ENCODE peak calls at places on chromosomes 2 and 18, in nine cellular contexts. O is endothelial cell of umbilical vein, R is esophagus squamous epithelium, V is upper lobe of left lung, J is psoas muscle, T is stomach, K is MM.1S, A is cardiac muscle cell, M is hepatocyte. Y is an unnamed sample.

GRCh38 chr2:110980613-110981062 is 140.1 kb upstream of the BCL2L11 start:
- DNase-seq in O (no peak), R (no peak), V (peak; percentile 38), J (no peak), T (no peak), K (no peak), A (peak; percentile 72), M (no peak), Y (no peak)

GRCh38 chr2:198309673-198310280 is 505.4 kb downstream of the PLCL1 start:
- DNase-seq in O (peak; percentile 61), R (no peak), V (no peak), J (no peak), T (peak; percentile 40), K (peak; percentile 52), A (peak; percentile 60), M (peak; percentile 67), Y (peak; percentile 54)

GRCh38 chr2:196987654-196988364 is 61.3 kb upstream of the PGAP1 start:
- DNase-seq in O (peak; percentile 98), R (no peak), V (no peak), J (no peak), T (no peak), K (peak; percentile 26), A (peak; percentile 20), M (peak; percentile 82), Y (peak; percentile 97)

GRCh38 chr2:37893327-37893726 is 31.8 kb upstream of the RMDN2 start:
- DNase-seq in O (no peak), R (no peak), V (no peak), J (no peak), T (no peak), K (no peak), A (no peak), M (no peak), Y (no peak)

GRCh38 chr2:47437287-47437686 is 34.3 kb downstream of the MSH2 start:
- DNase-seq in O (peak; percentile 48), R (no peak), V (no peak), J (no peak), T (no peak), K (no peak), A (peak; percentile 50), M (peak; percentile 59), Y (no peak)

GRCh38 chr2:155546715-155547555 is 785.6 kb downstream of the NR4A2 start:
- DNase-seq in O (no peak), R (no peak), V (no peak), J (no peak), T (no peak), K (no peak), A (no peak), M (no peak), Y (no peak)

GRCh38 chr18:33839452-33840225 is 261.6 kb downstream of the ASXL3 start:
- DNase-seq in O (peak; percentile 59), R (no peak), V (no peak), J (no peak), T (no peak), K (peak; percentile 64), A (peak; percentile 71), M (peak; percentile 77), Y (peak; percentile 50)

GRCh38 chr2:41621578-41621977 is 426.2 kb upstream of the PKDCC start:
- DNase-seq in O (no peak), R (no peak), V (no peak), J (no peak), T (no peak), K (no peak), A (no peak), M (no peak), Y (no peak)

GRCh38 chr18:37944871-37945270 is 379.3 kb upstream of the CELF4 start:
- DNase-seq in O (no peak), R (no peak), V (no peak), J (no peak), T (no peak), K (no peak), A (no peak), M (no peak), Y (no peak)

GRCh38 chr2:68807821-68808266 is 63.4 kb downstream of the BMP10 start:
- DNase-seq in O (peak; percentile 43), R (no peak), V (no peak), J (no peak), T (no peak), K (no peak), A (no peak), M (peak; percentile 18), Y (no peak)

GRCh38 chr2:211026109-211026508 is 469.7 kb downstream of the CPS1 start:
- DNase-seq in O (no peak), R (no peak), V (no peak), J (no peak), T (no peak), K (no peak), A (no peak), M (no peak), Y (no peak)

GRCh38 chr2:226362991-226363390 is 436.6 kb downstream of the IRS1 start:
- DNase-seq in O (peak; percentile 3), R (no peak), V (no peak), J (no peak), T (no peak), K (no peak), A (no peak), M (peak; percentile 10), Y (peak; percentile 12)

GRCh38 chr2:25309402-25309801 is 32.3 kb downstream of the DNMT3A start:
- DNase-seq in O (peak; percentile 57), R (no peak), V (no peak), J (peak; percentile 79), T (peak; percentile 52), K (peak; percentile 30), A (peak; percentile 63), M (peak; percentile 58), Y (peak; percentile 40)

GRCh38 chr2:138722316-138722715 is 57.9 kb downstream of the NXPH2 start:
- DNase-seq in O (no peak), R (no peak), V (no peak), J (peak; percentile 55), T (no peak), K (no peak), A (no peak), M (no peak), Y (no peak)

GRCh38 chr18:51235011-51235789 is 37.7 kb upstream of the MEX3C start:
- DNase-seq in O (no peak), R (no peak), V (no peak), J (no peak), T (no peak), K (no peak), A (no peak), M (peak; percentile 16), Y (peak; percentile 69)

GRCh38 chr18:47964086-47964485 is 33.6 kb upstream of the SMAD2 start:
- DNase-seq in O (no peak), R (no peak), V (no peak), J (no peak), T (no peak), K (no peak), A (no peak), M (no peak), Y (no peak)

GRCh38 chr2:119523383-119523958 is 812 bp downstream of the SCTR start:
- DNase-seq in O (no peak), R (no peak), V (peak; percentile 46), J (no peak), T (no peak), K (no peak), A (no peak), M (no peak), Y (no peak)
- H3K27me3 ChIP-seq in O (peaks cover 55% of the 10 kb centered on the region), R (peaks cover 8% of the 10 kb centered on the region), V (peaks cover 5% of the 10 kb centered on the region), J (no peaks in the 10 kb centered on the region), T (no peaks in the 10 kb centered on the region), K (no peaks in the 10 kb centered on the region), A (peaks cover 58% of the 10 kb centered on the region), M (peaks cover 37% of the 10 kb centered on the region), Y (peaks cover 31% of the 10 kb centered on the region)

GRCh38 chr2:98049991-98050519 is 36.9 kb upstream of the VWA3B start:
- DNase-seq in O (no peak), R (no peak), V (no peak), J (no peak), T (no peak), K (no peak), A (no peak), M (peak; percentile 51), Y (no peak)
- H3K4me3 ChIP-seq in O (no peak overlapping the region), R (no peak overlapping the region), V (no peak overlapping the region), J (no peak overlapping the region), T (no peak overlapping the region), K (no peak overlapping the region), A (no peak overlapping the region), M (no peak overlapping the region), Y (no peak overlapping the region)

GRCh38 chr18:25435462-25435782 is 83.5 kb upstream of the ZNF521 start:
- DNase-seq in O (no peak), R (no peak), V (no peak), J (no peak), T (no peak), K (no peak), A (no peak), M (no peak), Y (no peak)
- TF ChIP-seq CTCF in O (no peak), R (no peak), V (no peak), J (no peak), T (no peak), K (no peak), A (no peak), M (no peak), Y (no peak)

GRCh38 chr2:64766841-64767669 is 113.3 kb upstream of the SERTAD2 start:
- DNase-seq in O (peak; percentile 67), R (no peak), V (no peak), J (no peak), T (no peak), K (peak; percentile 78), A (no peak), M (no peak), Y (no peak)

GRCh38 chr2:64762301-64762997 is 108.7 kb upstream of the SERTAD2 start:
- DNase-seq in O (no peak), R (no peak), V (no peak), J (no peak), T (no peak), K (no peak), A (no peak), M (no peak), Y (no peak)

GRCh38 chr2:64768426-64769033 is 114.8 kb upstream of the SERTAD2 start:
- DNase-seq in O (no peak), R (no peak), V (no peak), J (no peak), T (no peak), K (no peak), A (no peak), M (no peak), Y (no peak)

GRCh38 chr2:64767670-64768425 is 114.1 kb upstream of the SERTAD2 start:
- DNase-seq in O (peak; percentile 87), R (peak; percentile 49), V (peak; percentile 95), J (peak; percentile 92), T (peak; percentile 90), K (peak; percentile 92), A (peak; percentile 92), M (peak; percentile 94), Y (peak; percentile 91)

GRCh38 chr2:64765160-64765805 is 111.6 kb upstream of the SERTAD2 start:
- DNase-seq in O (no peak), R (no peak), V (no peak), J (no peak), T (no peak), K (no peak), A (no peak), M (no peak), Y (no peak)
- H3K27me3 ChIP-seq in O (no peaks in the 10 kb centered on the region), R (no peaks in the 10 kb centered on the region), V (no peaks in the 10 kb centered on the region), J (no peaks in the 10 kb centered on the region), T (no peaks in the 10 kb centered on the region), K (no peaks in the 10 kb centered on the region), A (no peaks in the 10 kb centered on the region), M (no peaks in the 10 kb centered on the region), Y (no peaks in the 10 kb centered on the region)

GRCh38 chr2:236351966-236352525 is 87.8 kb upstream of the ASB18 start:
- DNase-seq in O (no peak), R (no peak), V (peak; percentile 65), J (no peak), T (no peak), K (no peak), A (no peak), M (no peak), Y (no peak)
- H3K4me3 ChIP-seq in O (no peak overlapping the region), R (no peak overlapping the region), V (no peak overlapping the region), J (no peak overlapping the region), T (no peak overlapping the region), K (no peak overlapping the region), A (no peak overlapping the region), M (no peak overlapping the region), Y (no peak overlapping the region)

Y was measured in brain microvascular endothelial cell.